ENCODE peak calls at places on chromosomes 11 and 22, in ten cellular contexts. H is MM.1S; A is stimulated activated CD8-positive, alpha-beta memory T cell treated with anti-CD3 and anti-CD28 coated beads, Interleukin-2, amount 100 ng/mL, for 48 hours; Y is left lobe of liver; Q is SHP77; F is HEK293T; C is hepatic stellate cell; V is fibroblast of lung; K is EH; S is left ventricle myocardium inferior. U is an unnamed sample.

GRCh38 chr11:94519478-94520084 is 7.3 kb downstream of the C11orf97 start:
- DNase-seq in H (peak), A (no peak), Y (no peak), Q (no peak), F (no peak), C (no peak), V (peak), K (peak), S (no peak), U (peak)

GRCh38 chr11:3853935-3854659 is 1.4 kb upstream of the STIM1 start:
- DNase-seq in H (peak), A (no peak), Y (no peak), Q (no peak), F (no peak), C (no peak), V (no peak), K (no peak), S (peak), U (no peak)

GRCh38 chr11:65958774-65959420 is 2.6 kb upstream of the SART1 start:
- DNase-seq in H (no peak), A (no peak), Y (no peak), Q (no peak), F (no peak), C (no peak), V (no peak), K (no peak), S (no peak), U (peak)

GRCh38 chr11:80255021-80255420 is 814.2 kb upstream of the TENM4 start:
- DNase-seq in H (no peak), A (no peak), Y (no peak), Q (no peak), F (no peak), C (no peak), V (no peak), K (no peak), S (no peak), U (no peak)

GRCh38 chr11:46256540-46257001 is 20.9 kb upstream of the CREB3L1 start:
- DNase-seq in H (no peak), A (no peak), Y (no peak), Q (no peak), F (no peak), C (no peak), V (no peak), K (no peak), S (no peak), U (no peak)

GRCh38 chr11:58028687-58029411 is 1.9 kb upstream of the OR6Q1 start:
- DNase-seq in H (no peak), A (no peak), Y (no peak), Q (no peak), F (no peak), C (peak), V (peak), K (peak), S (no peak), U (no peak)

GRCh38 chr11:76753950-76754349 is 29.2 kb upstream of the TSKU start:
- DNase-seq in H (no peak), A (no peak), Y (no peak), Q (no peak), F (no peak), C (no peak), V (no peak), K (no peak), S (no peak), U (no peak)

GRCh38 chr11:99311870-99312269 is 291.1 kb downstream of the CNTN5 start:
- DNase-seq in H (no peak), A (no peak), Y (no peak), Q (no peak), F (no peak), C (no peak), V (no peak), K (no peak), S (no peak), U (no peak)

GRCh38 chr11:6616596-6617250 is 2.5 kb downstream of the TPP1 start:
- DNase-seq in H (no peak), A (no peak), Y (no peak), Q (no peak), F (no peak), C (no peak), V (no peak), K (no peak), S (no peak), U (no peak)

GRCh38 chr11:24298126-24298525 is 198.7 kb upstream of the LUZP2 start:
- DNase-seq in H (no peak), A (no peak), Y (no peak), Q (no peak), F (no peak), C (no peak), V (no peak), K (no peak), S (no peak), U (no peak)

GRCh38 chr11:43681543-43681942 is 1.0 kb downstream of the HSD17B12 start:
- DNase-seq in H (no peak), A (no peak), Y (no peak), Q (peak), F (peak), C (peak), V (peak), K (peak), S (no peak), U (peak)

GRCh38 chr11:6855971-6856542 is 6.8 kb upstream of the OR10A2 start:
- DNase-seq in H (no peak), A (no peak), Y (no peak), Q (no peak), F (no peak), C (no peak), V (peak), K (peak), S (no peak), U (peak)

GRCh38 chr11:10808553-10809372 is at the start of gene EIF4G2:
- DNase-seq in H (peak), A (peak), Y (peak), Q (peak), F (peak), C (peak), V (peak), K (peak), S (peak), U (peak)

GRCh38 chr11:126592496-126593410 is 237.3 kb downstream of the ST3GAL4 start:
- DNase-seq in H (no peak), A (no peak), Y (no peak), Q (no peak), F (no peak), C (no peak), V (peak), K (no peak), S (no peak), U (no peak)

GRCh38 chr22:35454416-35455054 is 54.6 kb downstream of the MCM5 start:
- DNase-seq in H (no peak), A (no peak), Y (no peak), Q (no peak), F (no peak), C (no peak), V (no peak), K (peak), S (no peak), U (peak)

GRCh38 chr11:117170210-117170609 is 8.3 kb upstream of the SIDT2 start:
- DNase-seq in H (no peak), A (no peak), Y (no peak), Q (no peak), F (no peak), C (no peak), V (peak), K (no peak), S (no peak), U (peak)

GRCh38 chr22:38218661-38219331 is 17.0 kb downstream of the MAFF start:
- DNase-seq in H (peak), A (peak), Y (no peak), Q (no peak), F (no peak), C (peak), V (peak), K (peak), S (peak), U (peak)

GRCh38 chr11:67468509-67468834 is 579 bp downstream of the TMEM134 start:
- DNase-seq in H (no peak), A (no peak), Y (no peak), Q (no peak), F (no peak), C (no peak), V (no peak), K (no peak), S (no peak), U (no peak)

GRCh38 chr11:118216621-118217526 is 7.9 kb downstream of the JAML start:
- DNase-seq in H (no peak), A (no peak), Y (no peak), Q (no peak), F (no peak), C (no peak), V (no peak), K (no peak), S (no peak), U (no peak)

GRCh38 chr11:134479206-134479955 is 67.3 kb upstream of the B3GAT1 start:
- DNase-seq in H (no peak), A (no peak), Y (peak), Q (no peak), F (no peak), C (no peak), V (no peak), K (no peak), S (no peak), U (no peak)

GRCh38 chr11:131397666-131398065 is 27.3 kb downstream of the NTM start:
- DNase-seq in H (no peak), A (no peak), Y (no peak), Q (no peak), F (no peak), C (no peak), V (no peak), K (no peak), S (no peak), U (no peak)

GRCh38 chr11:71302534-71302909 is 50.1 kb upstream of the SHANK2 start:
- DNase-seq in H (no peak), A (no peak), Y (peak), Q (no peak), F (no peak), C (peak), V (no peak), K (peak), S (no peak), U (no peak)

GRCh38 chr11:35066783-35067476 is 72.0 kb upstream of the CD44 start:
- DNase-seq in H (peak), A (no peak), Y (no peak), Q (no peak), F (no peak), C (no peak), V (no peak), K (no peak), S (no peak), U (no peak)

GRCh38 chr11:64883575-64883974 is 5.2 kb upstream of the EHD1 start:
- DNase-seq in H (no peak), A (no peak), Y (no peak), Q (no peak), F (no peak), C (no peak), V (no peak), K (no peak), S (no peak), U (no peak)